ENCODE peak calls at places on chromosomes 7 and 10, in four cellular contexts. One of them, this sample, is unnamed.
A peak's percentile ranks its signal among the peaks of the same experiment; 100 is the strongest.

GRCh38 chr10:60604356-60604755 is 173.9 kb upstream of the CDK1 start:
- DNase-seq in A549: no peak
- DNase-seq in GM12878: no peak
- DNase-seq in K562: no peak
- DNase-seq in this sample: no peak

GRCh38 chr10:25174461-25175230 is at the start of gene GPR158:
- DNase-seq in A549: peak; percentile 87
- DNase-seq in GM12878: no peak
- DNase-seq in K562: peak; percentile 84
- DNase-seq in this sample: peak; percentile 55

GRCh38 chr7:24703296-24703695 is 54.0 kb downstream of the GSDME start:
- DNase-seq in A549: no peak
- DNase-seq in GM12878: no peak
- DNase-seq in K562: no peak
- DNase-seq in this sample: no peak

GRCh38 chr7:96321041-96321669 is 743 bp downstream of the SLC25A13 start:
- DNase-seq in A549: peak; percentile 84
- DNase-seq in GM12878: peak; percentile 28
- DNase-seq in K562: peak; percentile 93
- DNase-seq in this sample: peak; percentile 88

GRCh38 chr10:7561216-7561893 is 105.4 kb downstream of the ITIH5 start:
- DNase-seq in A549: no peak
- DNase-seq in GM12878: no peak
- DNase-seq in K562: no peak
- DNase-seq in this sample: peak; percentile 49

GRCh38 chr10:61319550-61320256 is 133.5 kb downstream of the TMEM26 start:
- DNase-seq in A549: no peak
- DNase-seq in GM12878: no peak
- DNase-seq in K562: no peak
- DNase-seq in this sample: no peak

GRCh38 chr7:73683916-73684693 is 708 bp downstream of the BUD23 start:
- DNase-seq in A549: no peak
- DNase-seq in GM12878: no peak
- DNase-seq in K562: peak; percentile 60
- DNase-seq in this sample: no peak

GRCh38 chr7:12866237-12866636 is 178.8 kb downstream of the ARL4A start:
- DNase-seq in A549: no peak
- DNase-seq in GM12878: no peak
- DNase-seq in K562: peak; percentile 31
- DNase-seq in this sample: no peak

GRCh38 chr10:31062856-31063255 is 31.2 kb upstream of the ZNF438 start:
- DNase-seq in A549: no peak
- DNase-seq in GM12878: no peak
- DNase-seq in K562: no peak
- DNase-seq in this sample: no peak

GRCh38 chr10:35379226-35380137 is 43.2 kb downstream of the CCNY start:
- DNase-seq in A549: no peak
- DNase-seq in GM12878: peak; percentile 60
- DNase-seq in K562: peak; percentile 94
- DNase-seq in this sample: no peak

GRCh38 chr10:51986531-51986930 is 287.1 kb upstream of the CSTF2T start:
- DNase-seq in A549: no peak
- DNase-seq in GM12878: no peak
- DNase-seq in K562: no peak
- DNase-seq in this sample: no peak

GRCh38 chr7:19397917-19398316 is 252.7 kb upstream of the FERD3L start:
- DNase-seq in A549: no peak
- DNase-seq in GM12878: peak; percentile 32
- DNase-seq in K562: no peak
- DNase-seq in this sample: no peak

GRCh38 chr7:101399759-101400158 is 37.1 kb downstream of the COL26A1 start:
- DNase-seq in A549: no peak
- DNase-seq in GM12878: no peak
- DNase-seq in K562: no peak
- DNase-seq in this sample: no peak

GRCh38 chr7:156703209-156703608 is 62.6 kb downstream of the RNF32 start:
- DNase-seq in A549: no peak
- DNase-seq in GM12878: no peak
- DNase-seq in K562: no peak
- DNase-seq in this sample: no peak

GRCh38 chr7:80346704-80347103 is 165.2 kb downstream of the GNAT3 start:
- DNase-seq in A549: no peak
- DNase-seq in GM12878: no peak
- DNase-seq in K562: no peak
- DNase-seq in this sample: no peak

GRCh38 chr10:118662228-118663035 is 67.0 kb upstream of the PRLHR start:
- DNase-seq in A549: no peak
- DNase-seq in GM12878: no peak
- DNase-seq in K562: no peak
- DNase-seq in this sample: no peak

GRCh38 chr10:43105119-43105792 is 28.4 kb downstream of the RET start:
- DNase-seq in A549: peak; percentile 81
- DNase-seq in GM12878: no peak
- DNase-seq in K562: peak; percentile 79
- DNase-seq in this sample: peak; percentile 36

GRCh38 chr7:98394377-98394836 is 6.5 kb downstream of the BAIAP2L1 start:
- DNase-seq in A549: no peak
- DNase-seq in GM12878: no peak
- DNase-seq in K562: no peak
- DNase-seq in this sample: no peak

GRCh38 chr10:71562181-71562580 is 157.4 kb downstream of the C10orf105 start:
- DNase-seq in A549: no peak
- DNase-seq in GM12878: no peak
- DNase-seq in K562: no peak
- DNase-seq in this sample: no peak

GRCh38 chr10:61973923-61974322 is 72.4 kb downstream of the ARID5B start:
- DNase-seq in A549: no peak
- DNase-seq in GM12878: no peak
- DNase-seq in K562: no peak
- DNase-seq in this sample: no peak

GRCh38 chr7:141585592-141586510 is 34.6 kb downstream of the AGK start:
- DNase-seq in A549: peak; percentile 41
- DNase-seq in GM12878: peak; percentile 46
- DNase-seq in K562: no peak
- DNase-seq in this sample: peak; percentile 85

GRCh38 chr10:1104971-1105370 is 48.8 kb downstream of the WDR37 start:
- DNase-seq in A549: no peak
- DNase-seq in GM12878: no peak
- DNase-seq in K562: no peak
- DNase-seq in this sample: no peak

GRCh38 chr7:157688439-157689268 is 351.9 kb downstream of the DNAJB6 start:
- DNase-seq in A549: no peak
- DNase-seq in GM12878: no peak
- DNase-seq in K562: no peak
- DNase-seq in this sample: no peak

GRCh38 chr7:69670701-69671100 is 72.4 kb downstream of the AUTS2 start:
- DNase-seq in A549: no peak
- DNase-seq in GM12878: no peak
- DNase-seq in K562: no peak
- DNase-seq in this sample: no peak

GRCh38 chr10:45421231-45422097 is 47.4 kb downstream of the ALOX5 start:
- DNase-seq in A549: no peak
- DNase-seq in GM12878: no peak
- DNase-seq in K562: no peak
- DNase-seq in this sample: no peak

GRCh38 chr10:80165173-80165572 is 32.6 kb downstream of the PLAC9 start:
- DNase-seq in A549: peak; percentile 25
- DNase-seq in GM12878: no peak
- DNase-seq in K562: peak; percentile 37
- DNase-seq in this sample: no peak

GRCh38 chr7:27163776-27164380 is 1.5 kb downstream of the HOXA9 start:
- DNase-seq in A549: no peak
- DNase-seq in GM12878: no peak
- DNase-seq in K562: no peak
- DNase-seq in this sample: no peak

GRCh38 chr10:121936295-121936694 is 8.5 kb upstream of the ATE1 start:
- DNase-seq in A549: no peak
- DNase-seq in GM12878: no peak
- DNase-seq in K562: no peak
- DNase-seq in this sample: no peak

GRCh38 chr10:3290550-3290949 is 118.0 kb upstream of the PITRM1 start:
- DNase-seq in A549: no peak
- DNase-seq in GM12878: no peak
- DNase-seq in K562: no peak
- DNase-seq in this sample: no peak

GRCh38 chr7:104642551-104642950 is 314.1 kb downstream of the LHFPL3 start:
- DNase-seq in A549: no peak
- DNase-seq in GM12878: no peak
- DNase-seq in K562: no peak
- DNase-seq in this sample: no peak

GRCh38 chr7:72334066-72334465 is 78.1 kb downstream of the CALN1 start:
- DNase-seq in A549: no peak
- DNase-seq in GM12878: no peak
- DNase-seq in K562: peak; percentile 23
- DNase-seq in this sample: no peak

GRCh38 chr7:116524609-116525297 is at the start of gene CAV1:
- DNase-seq in A549: peak; percentile 93
- DNase-seq in GM12878: no peak
- DNase-seq in K562: peak; percentile 76
- DNase-seq in this sample: no peak

GRCh38 chr7:81632418-81632817 is 137.4 kb downstream of the HGF start:
- DNase-seq in A549: no peak
- DNase-seq in GM12878: no peak
- DNase-seq in K562: no peak
- DNase-seq in this sample: no peak

GRCh38 chr7:70595741-70596574 is 536.0 kb upstream of the GALNT17 start:
- DNase-seq in A549: no peak
- DNase-seq in GM12878: no peak
- DNase-seq in K562: no peak
- DNase-seq in this sample: no peak

GRCh38 chr7:111384065-111384891 is 178.0 kb downstream of the IMMP2L start:
- DNase-seq in A549: peak; percentile 35
- DNase-seq in GM12878: no peak
- DNase-seq in K562: no peak
- DNase-seq in this sample: no peak

GRCh38 chr7:26305048-26305868 is 13.6 kb downstream of the SNX10 start:
- DNase-seq in A549: no peak
- DNase-seq in GM12878: no peak
- DNase-seq in K562: no peak
- DNase-seq in this sample: peak; percentile 83

GRCh38 chr7:120337308-120337907 is 64.4 kb downstream of the KCND2 start:
- DNase-seq in A549: peak; percentile 1
- DNase-seq in GM12878: no peak
- DNase-seq in K562: peak; percentile 7
- DNase-seq in this sample: peak; percentile 5

GRCh38 chr10:96292971-96293909 is 11.0 kb upstream of the DNTT start:
- DNase-seq in A549: peak; percentile 35
- DNase-seq in GM12878: no peak
- DNase-seq in K562: peak; percentile 33
- DNase-seq in this sample: peak; percentile 70

GRCh38 chr10:96295475-96295874 is 8.8 kb upstream of the DNTT start:
- DNase-seq in A549: no peak
- DNase-seq in GM12878: no peak
- DNase-seq in K562: no peak
- DNase-seq in this sample: no peak

GRCh38 chr10:96301616-96302015 is 2.6 kb upstream of the DNTT start:
- DNase-seq in A549: no peak
- DNase-seq in GM12878: no peak
- DNase-seq in K562: no peak
- DNase-seq in this sample: peak; percentile 39

GRCh38 chr10:96299383-96299782 is 4.9 kb upstream of the DNTT start:
- DNase-seq in A549: no peak
- DNase-seq in GM12878: no peak
- DNase-seq in K562: no peak
- DNase-seq in this sample: no peak

GRCh38 chr10:96298362-96298761 is 5.9 kb upstream of the DNTT start:
- DNase-seq in A549: no peak
- DNase-seq in GM12878: no peak
- DNase-seq in K562: no peak
- DNase-seq in this sample: no peak
- TF ChIP-seq POLR2AphosphoS2 in A549: no peak
- TF ChIP-seq POLR2AphosphoS2 in GM12878: no peak
- TF ChIP-seq POLR2AphosphoS2 in K562: no peak
- TF ChIP-seq POLR2AphosphoS2 in this sample: no peak

GRCh38 chr7:140358024-140358770 is 40.1 kb downstream of the SLC37A3 start:
- DNase-seq in A549: no peak
- DNase-seq in GM12878: no peak
- DNase-seq in K562: no peak
- DNase-seq in this sample: no peak
- TF ChIP-seq POLR2AphosphoS2 in A549: no peak
- TF ChIP-seq POLR2AphosphoS2 in GM12878: no peak
- TF ChIP-seq POLR2AphosphoS2 in K562: no peak
- TF ChIP-seq POLR2AphosphoS2 in this sample: no peak

DNA sequence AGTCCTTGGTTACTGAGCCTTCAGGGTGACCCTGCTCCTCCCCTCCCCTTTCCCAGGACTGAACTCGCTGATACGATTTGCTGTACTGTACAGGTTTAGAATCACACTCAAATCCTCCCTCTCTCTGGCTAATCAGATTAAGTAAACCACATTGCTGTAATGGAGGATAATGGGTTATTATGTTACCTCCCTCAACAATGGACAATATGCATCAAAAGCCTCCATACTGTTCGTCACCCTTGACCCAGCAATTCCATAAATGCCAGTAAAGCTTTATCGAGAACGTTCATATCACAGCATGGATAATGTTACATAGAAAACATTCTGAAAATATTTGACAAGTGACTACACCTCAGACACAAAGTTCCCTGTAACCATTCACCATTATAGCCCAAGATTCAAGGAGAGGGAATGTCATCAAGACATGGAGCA is 61.7 kb downstream of the FAM107B start:
- DNase-seq in A549: no peak
- DNase-seq in GM12878: no peak
- DNase-seq in K562: no peak
- DNase-seq in this sample: peak; percentile 24
- TF ChIP-seq POLR2AphosphoS2 in A549: no peak
- TF ChIP-seq POLR2AphosphoS2 in GM12878: no peak
- TF ChIP-seq POLR2AphosphoS2 in K562: no peak
- TF ChIP-seq POLR2AphosphoS2 in this sample: no peak

DNA sequence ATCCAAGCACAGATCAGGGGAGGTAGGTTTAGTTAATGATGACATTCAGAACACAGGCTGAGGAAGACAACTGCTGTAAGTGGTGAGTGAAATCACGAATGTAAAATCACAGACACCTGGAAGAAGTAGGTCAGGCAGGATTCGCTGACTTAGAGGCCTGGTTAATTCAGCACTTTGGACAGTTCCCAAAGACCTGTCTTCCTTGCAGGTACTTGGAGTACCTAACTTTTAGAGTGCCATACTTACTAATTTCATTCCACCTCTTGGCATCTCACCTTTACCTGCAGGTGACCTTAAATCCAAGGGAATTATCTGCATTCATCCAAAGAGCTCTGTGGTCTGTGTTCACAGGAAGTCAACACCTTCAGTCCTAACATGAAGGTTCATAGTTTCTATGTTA is 822.4 kb downstream of the PHTF2 start:
- DNase-seq in A549: no peak
- DNase-seq in GM12878: no peak
- DNase-seq in K562: peak; percentile 11
- DNase-seq in this sample: peak; percentile 2
- TF ChIP-seq POLR2AphosphoS2 in A549: no peak
- TF ChIP-seq POLR2AphosphoS2 in GM12878: no peak
- TF ChIP-seq POLR2AphosphoS2 in K562: no peak
- TF ChIP-seq POLR2AphosphoS2 in this sample: no peak

This sample was measured in HepG2.